ENCODE peak calls at places on chromosomes 12 and 14, in eight cellular contexts. One of them, this sample, is unnamed. For H3K36me3, the result is how much of the 10 kb centered on the place peaks cover.

GRCh38 chr12:132222096-132222807 is 78.0 kb downstream of the NOC4L start:
- DNase-seq in psoas muscle: no peak
- DNase-seq in SJSA1: peak
- DNase-seq in CD4-positive, alpha-beta memory T cell: peak
- DNase-seq in tibial artery: no peak
- DNase-seq in neural progenitor cell: peak
- DNase-seq in suprapubic skin: no peak
- DNase-seq in effector memory CD4-positive, alpha-beta T cell: peak
- DNase-seq in this sample: no peak

GRCh38 chr12:50603817-50604639 is 99.2 kb downstream of the DIP2B start:
- DNase-seq in psoas muscle: peak
- DNase-seq in SJSA1: no peak
- DNase-seq in CD4-positive, alpha-beta memory T cell: no peak
- DNase-seq in tibial artery: peak
- DNase-seq in neural progenitor cell: no peak
- DNase-seq in suprapubic skin: no peak
- DNase-seq in effector memory CD4-positive, alpha-beta T cell: no peak
- DNase-seq in this sample: no peak

GRCh38 chr14:39755269-39755878 is 323.1 kb upstream of the FBXO33 start:
- DNase-seq in psoas muscle: no peak
- DNase-seq in SJSA1: no peak
- DNase-seq in CD4-positive, alpha-beta memory T cell: no peak
- DNase-seq in tibial artery: no peak
- DNase-seq in neural progenitor cell: no peak
- DNase-seq in suprapubic skin: no peak
- DNase-seq in effector memory CD4-positive, alpha-beta T cell: no peak
- DNase-seq in this sample: no peak

GRCh38 chr12:22738945-22739344 is 114.0 kb downstream of the ETNK1 start:
- DNase-seq in psoas muscle: no peak
- DNase-seq in SJSA1: no peak
- DNase-seq in CD4-positive, alpha-beta memory T cell: no peak
- DNase-seq in tibial artery: no peak
- DNase-seq in neural progenitor cell: no peak
- DNase-seq in suprapubic skin: no peak
- DNase-seq in effector memory CD4-positive, alpha-beta T cell: no peak
- DNase-seq in this sample: no peak

GRCh38 chr12:74393265-74393664 is 144.4 kb upstream of the ATXN7L3B start:
- DNase-seq in psoas muscle: no peak
- DNase-seq in SJSA1: no peak
- DNase-seq in CD4-positive, alpha-beta memory T cell: no peak
- DNase-seq in tibial artery: no peak
- DNase-seq in neural progenitor cell: no peak
- DNase-seq in suprapubic skin: no peak
- DNase-seq in effector memory CD4-positive, alpha-beta T cell: no peak
- DNase-seq in this sample: no peak

GRCh38 chr14:93870377-93870776 is 56.8 kb upstream of the FAM181A start:
- DNase-seq in psoas muscle: no peak
- DNase-seq in SJSA1: no peak
- DNase-seq in CD4-positive, alpha-beta memory T cell: no peak
- DNase-seq in tibial artery: no peak
- DNase-seq in neural progenitor cell: no peak
- DNase-seq in suprapubic skin: no peak
- DNase-seq in effector memory CD4-positive, alpha-beta T cell: no peak
- DNase-seq in this sample: no peak

GRCh38 chr14:35556548-35556947 is 22.6 kb downstream of the INSM2 start:
- DNase-seq in psoas muscle: no peak
- DNase-seq in SJSA1: no peak
- DNase-seq in CD4-positive, alpha-beta memory T cell: no peak
- DNase-seq in tibial artery: no peak
- DNase-seq in neural progenitor cell: peak
- DNase-seq in suprapubic skin: no peak
- DNase-seq in effector memory CD4-positive, alpha-beta T cell: no peak
- DNase-seq in this sample: no peak

GRCh38 chr14:66015046-66015780 is 471.0 kb upstream of the CCDC196 start:
- DNase-seq in psoas muscle: no peak
- DNase-seq in SJSA1: no peak
- DNase-seq in CD4-positive, alpha-beta memory T cell: no peak
- DNase-seq in tibial artery: no peak
- DNase-seq in neural progenitor cell: no peak
- DNase-seq in suprapubic skin: no peak
- DNase-seq in effector memory CD4-positive, alpha-beta T cell: no peak
- DNase-seq in this sample: no peak

GRCh38 chr12:121033625-121034349 is 5.3 kb downstream of the OASL start:
- DNase-seq in psoas muscle: no peak
- DNase-seq in SJSA1: no peak
- DNase-seq in CD4-positive, alpha-beta memory T cell: peak
- DNase-seq in tibial artery: no peak
- DNase-seq in neural progenitor cell: no peak
- DNase-seq in suprapubic skin: no peak
- DNase-seq in effector memory CD4-positive, alpha-beta T cell: peak
- DNase-seq in this sample: no peak

GRCh38 chr12:130830246-130830551 is 8.9 kb downstream of the STX2 start:
- DNase-seq in psoas muscle: no peak
- DNase-seq in SJSA1: no peak
- DNase-seq in CD4-positive, alpha-beta memory T cell: no peak
- DNase-seq in tibial artery: no peak
- DNase-seq in neural progenitor cell: peak
- DNase-seq in suprapubic skin: no peak
- DNase-seq in effector memory CD4-positive, alpha-beta T cell: no peak
- DNase-seq in this sample: no peak

GRCh38 chr12:126617312-126617711 is 1552.1 kb downstream of the AACS start:
- DNase-seq in psoas muscle: no peak
- DNase-seq in SJSA1: no peak
- DNase-seq in CD4-positive, alpha-beta memory T cell: no peak
- DNase-seq in tibial artery: no peak
- DNase-seq in neural progenitor cell: peak
- DNase-seq in suprapubic skin: no peak
- DNase-seq in effector memory CD4-positive, alpha-beta T cell: no peak
- DNase-seq in this sample: no peak

GRCh38 chr12:120536064-120536791 is 2.1 kb downstream of the RNF10 start:
- DNase-seq in psoas muscle: no peak
- DNase-seq in SJSA1: no peak
- DNase-seq in CD4-positive, alpha-beta memory T cell: peak
- DNase-seq in tibial artery: no peak
- DNase-seq in neural progenitor cell: no peak
- DNase-seq in suprapubic skin: no peak
- DNase-seq in effector memory CD4-positive, alpha-beta T cell: peak
- DNase-seq in this sample: no peak

GRCh38 chr12:127245009-127245408 is 1022.0 kb upstream of the TMEM132C start:
- DNase-seq in psoas muscle: no peak
- DNase-seq in SJSA1: no peak
- DNase-seq in CD4-positive, alpha-beta memory T cell: no peak
- DNase-seq in tibial artery: no peak
- DNase-seq in neural progenitor cell: no peak
- DNase-seq in suprapubic skin: no peak
- DNase-seq in effector memory CD4-positive, alpha-beta T cell: no peak
- DNase-seq in this sample: no peak

DNA sequence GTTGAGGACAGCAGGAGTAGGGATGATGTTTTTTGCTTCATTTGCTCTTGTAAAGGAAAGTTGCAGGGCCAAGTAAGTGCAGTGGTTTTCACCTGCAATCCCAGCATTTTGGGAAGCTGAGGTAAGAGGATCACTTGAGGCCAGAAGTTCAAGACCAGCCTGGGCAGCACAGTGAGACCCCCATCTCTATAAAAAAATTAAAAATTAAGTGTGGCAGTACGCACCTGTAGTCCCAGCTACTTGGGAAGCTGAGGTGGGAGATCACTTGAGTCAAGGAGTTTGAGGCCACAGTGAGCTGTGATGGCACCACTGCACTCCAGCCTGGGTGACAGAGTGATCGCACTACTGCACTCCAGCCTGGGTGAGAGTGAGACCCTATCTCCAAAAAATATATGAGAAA is 10.8 kb downstream of the DPF3 start:
- DNase-seq in psoas muscle: no peak
- DNase-seq in SJSA1: no peak
- DNase-seq in CD4-positive, alpha-beta memory T cell: no peak
- DNase-seq in tibial artery: no peak
- DNase-seq in neural progenitor cell: no peak
- DNase-seq in suprapubic skin: no peak
- DNase-seq in effector memory CD4-positive, alpha-beta T cell: no peak
- DNase-seq in this sample: no peak
- H3K4me3 ChIP-seq in psoas muscle: no peak
- H3K4me3 ChIP-seq in SJSA1: no peak
- H3K4me3 ChIP-seq in CD4-positive, alpha-beta memory T cell: no peak
- H3K4me3 ChIP-seq in tibial artery: no peak
- H3K4me3 ChIP-seq in neural progenitor cell: no peak
- H3K4me3 ChIP-seq in suprapubic skin: no peak
- H3K4me3 ChIP-seq in effector memory CD4-positive, alpha-beta T cell: no peak
- H3K4me3 ChIP-seq in this sample: no peak

DNA sequence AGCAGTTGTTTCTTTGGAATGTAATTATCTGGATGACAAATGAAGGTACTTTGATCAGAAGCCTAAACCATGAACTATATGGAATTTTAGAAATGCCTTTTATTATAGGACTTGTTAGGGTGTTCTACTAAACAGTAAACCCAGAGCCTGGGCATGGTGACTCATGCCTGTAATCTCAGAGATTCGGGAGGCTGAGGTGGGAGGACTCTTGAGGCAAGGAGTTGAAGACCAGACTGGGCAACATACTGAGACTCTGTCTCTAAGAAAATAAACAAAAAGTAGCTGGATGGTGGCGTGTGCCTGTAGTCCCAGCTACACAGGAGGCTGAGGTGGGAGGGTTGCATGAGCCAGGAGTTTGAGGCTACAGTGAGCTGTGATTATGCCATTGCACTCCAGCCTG is 23.9 kb downstream of the PALS1 start:
- DNase-seq in psoas muscle: no peak
- DNase-seq in SJSA1: peak
- DNase-seq in CD4-positive, alpha-beta memory T cell: no peak
- DNase-seq in tibial artery: no peak
- DNase-seq in neural progenitor cell: no peak
- DNase-seq in suprapubic skin: no peak
- DNase-seq in effector memory CD4-positive, alpha-beta T cell: no peak
- DNase-seq in this sample: no peak
- H3K36me3 ChIP-seq in psoas muscle: under half
- H3K36me3 ChIP-seq in SJSA1: under half
- H3K36me3 ChIP-seq in CD4-positive, alpha-beta memory T cell: under half
- H3K36me3 ChIP-seq in tibial artery: under half
- H3K36me3 ChIP-seq in neural progenitor cell: under half
- H3K36me3 ChIP-seq in suprapubic skin: under half
- H3K36me3 ChIP-seq in effector memory CD4-positive, alpha-beta T cell: under half
- H3K36me3 ChIP-seq in this sample: under half

GRCh38 chr12:45331552-45331951 is 115.7 kb downstream of the ANO6 start:
- DNase-seq in psoas muscle: no peak
- DNase-seq in SJSA1: no peak
- DNase-seq in CD4-positive, alpha-beta memory T cell: no peak
- DNase-seq in tibial artery: no peak
- DNase-seq in neural progenitor cell: no peak
- DNase-seq in suprapubic skin: no peak
- DNase-seq in effector memory CD4-positive, alpha-beta T cell: no peak
- DNase-seq in this sample: no peak

GRCh38 chr12:45336331-45336730 is 120.4 kb downstream of the ANO6 start:
- DNase-seq in psoas muscle: no peak
- DNase-seq in SJSA1: peak
- DNase-seq in CD4-positive, alpha-beta memory T cell: no peak
- DNase-seq in tibial artery: no peak
- DNase-seq in neural progenitor cell: no peak
- DNase-seq in suprapubic skin: no peak
- DNase-seq in effector memory CD4-positive, alpha-beta T cell: no peak
- DNase-seq in this sample: no peak

GRCh38 chr12:45336762-45337596 is 121.1 kb downstream of the ANO6 start:
- DNase-seq in psoas muscle: no peak
- DNase-seq in SJSA1: peak
- DNase-seq in CD4-positive, alpha-beta memory T cell: no peak
- DNase-seq in tibial artery: no peak
- DNase-seq in neural progenitor cell: no peak
- DNase-seq in suprapubic skin: no peak
- DNase-seq in effector memory CD4-positive, alpha-beta T cell: no peak
- DNase-seq in this sample: no peak

GRCh38 chr12:45337835-45338234 is 121.9 kb downstream of the ANO6 start:
- DNase-seq in psoas muscle: no peak
- DNase-seq in SJSA1: no peak
- DNase-seq in CD4-positive, alpha-beta memory T cell: no peak
- DNase-seq in tibial artery: no peak
- DNase-seq in neural progenitor cell: no peak
- DNase-seq in suprapubic skin: no peak
- DNase-seq in effector memory CD4-positive, alpha-beta T cell: no peak
- DNase-seq in this sample: no peak

DNA sequence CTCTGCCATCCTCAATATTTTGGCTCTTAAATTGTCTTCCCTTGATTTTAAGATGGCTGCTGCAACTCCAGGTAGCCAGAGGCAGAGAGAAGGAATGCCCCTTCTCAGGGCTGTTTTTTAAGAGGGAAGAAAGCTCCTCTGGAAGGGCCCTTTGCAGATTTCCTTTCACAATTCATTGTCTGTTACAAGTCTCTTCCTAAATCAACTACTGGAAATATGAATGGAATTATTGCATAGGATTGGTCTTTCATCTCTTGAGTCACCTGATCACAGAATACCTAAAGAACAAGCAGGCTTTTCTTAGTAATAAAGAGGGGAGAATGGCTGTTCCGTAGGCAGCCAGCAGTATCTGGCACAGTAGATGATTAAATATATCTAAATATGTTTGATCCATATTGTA is 118.5 kb downstream of the ANO6 start:
- DNase-seq in psoas muscle: no peak
- DNase-seq in SJSA1: no peak
- DNase-seq in CD4-positive, alpha-beta memory T cell: no peak
- DNase-seq in tibial artery: no peak
- DNase-seq in neural progenitor cell: no peak
- DNase-seq in suprapubic skin: no peak
- DNase-seq in effector memory CD4-positive, alpha-beta T cell: no peak
- DNase-seq in this sample: no peak
- H3K4me3 ChIP-seq in psoas muscle: no peak
- H3K4me3 ChIP-seq in SJSA1: no peak
- H3K4me3 ChIP-seq in CD4-positive, alpha-beta memory T cell: no peak
- H3K4me3 ChIP-seq in tibial artery: no peak
- H3K4me3 ChIP-seq in neural progenitor cell: no peak
- H3K4me3 ChIP-seq in suprapubic skin: no peak
- H3K4me3 ChIP-seq in effector memory CD4-positive, alpha-beta T cell: no peak
- H3K4me3 ChIP-seq in this sample: no peak

DNA sequence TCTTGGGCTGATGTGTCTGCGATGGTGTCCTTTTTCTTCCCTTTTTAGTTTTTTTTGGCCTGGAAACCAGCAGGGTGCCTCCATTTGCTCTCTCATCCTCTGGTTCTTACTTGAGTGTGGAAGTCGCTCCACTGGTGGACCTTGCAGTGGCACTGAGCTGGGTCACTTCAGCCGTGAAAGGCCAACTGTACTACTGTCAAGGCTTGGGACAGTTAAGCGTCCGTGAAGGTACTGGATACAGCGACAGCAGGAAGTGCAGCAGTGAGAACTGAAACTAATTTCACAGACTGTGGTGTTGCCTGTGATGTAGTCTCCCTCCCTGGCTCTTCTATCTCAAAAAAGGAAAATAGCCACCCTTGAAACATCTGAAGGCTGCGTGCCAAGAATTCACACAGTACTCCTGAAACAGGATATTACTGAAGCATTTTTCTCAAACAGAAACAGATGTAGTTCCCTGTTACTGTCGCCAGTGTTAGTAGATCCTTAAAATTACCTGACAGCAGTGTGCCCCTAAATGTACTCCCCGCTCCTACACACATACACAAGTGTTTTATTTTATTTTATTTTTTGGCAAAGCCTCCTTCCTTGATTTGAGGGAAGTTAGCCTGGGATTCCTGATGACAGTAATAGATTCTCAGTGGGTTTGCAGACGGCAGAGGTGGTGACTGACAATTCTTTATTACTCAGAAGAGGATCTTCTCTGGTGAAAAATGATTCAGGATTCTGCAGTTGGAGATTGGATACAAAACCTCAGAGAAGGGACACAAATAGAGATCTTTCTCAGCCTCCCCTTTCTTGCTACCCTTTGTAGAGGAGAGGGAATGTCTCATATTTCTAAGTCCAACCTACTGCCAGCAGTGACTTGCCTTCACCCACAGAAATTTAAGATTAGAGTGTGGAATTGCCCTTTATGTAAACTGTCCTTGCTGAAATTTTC is 4.3 kb downstream of the SUSD6 start:
- DNase-seq in psoas muscle: peak
- DNase-seq in SJSA1: peak
- DNase-seq in CD4-positive, alpha-beta memory T cell: peak
- DNase-seq in tibial artery: peak
- DNase-seq in neural progenitor cell: no peak
- DNase-seq in suprapubic skin: no peak
- DNase-seq in effector memory CD4-positive, alpha-beta T cell: peak
- DNase-seq in this sample: no peak
- H3K36me3 ChIP-seq in psoas muscle: under half
- H3K36me3 ChIP-seq in SJSA1: under half
- H3K36me3 ChIP-seq in CD4-positive, alpha-beta memory T cell: under half
- H3K36me3 ChIP-seq in tibial artery: under half
- H3K36me3 ChIP-seq in neural progenitor cell: under half
- H3K36me3 ChIP-seq in suprapubic skin: under half
- H3K36me3 ChIP-seq in effector memory CD4-positive, alpha-beta T cell: under half
- H3K36me3 ChIP-seq in this sample: under half

This sample was measured in HAP-1.